ENCODE peak calls at places on chromosomes 3 and 15, in nine cellular contexts. S is HFFc6, O is epithelial cell of esophagus, A is cardiac fibroblast, I is fibroblast of pulmonary artery, U is lower lobe of right lung, C is WTC11, W is mucosa of descending colon, J is prostate gland. F is an unnamed sample.

GRCh38 chr3:195256639-195257453 is 14.1 kb downstream of the XXYLT1 start:
- DNase-seq in I (no peak), W (no peak), C (no peak), O (no peak), S (no peak), A (no peak), U (no peak), J (no peak), F (no peak)

GRCh38 chr15:72554471-72555425 is 80.6 kb downstream of the ARIH1 start:
- DNase-seq in I (peak), W (no peak), A (peak), O (peak), U (no peak), J (no peak), S (peak), C (no peak), F (no peak)

GRCh38 chr15:40906947-40907802 is 12.9 kb downstream of the VPS18 start:
- DNase-seq in J (no peak), I (no peak), O (no peak), W (peak), U (peak), A (peak), S (no peak), C (no peak), F (no peak)

GRCh38 chr3:88812576-88812975 is 294.8 kb upstream of the EPHA3 start:
- DNase-seq in S (no peak), U (no peak), C (no peak), J (no peak), O (no peak), I (no peak), W (no peak), A (no peak), F (no peak)

GRCh38 chr3:5366746-5367145 is 179.2 kb downstream of the EDEM1 start:
- DNase-seq in A (no peak), S (no peak), C (no peak), I (no peak), U (no peak), W (no peak), O (no peak), J (no peak), F (no peak)

GRCh38 chr3:172323894-172324590 is 124.2 kb downstream of the GHSR start:
- DNase-seq in O (peak), C (no peak), J (no peak), W (no peak), A (peak), S (no peak), U (no peak), I (peak), F (no peak)

GRCh38 chr3:34381243-34381642 is 582.8 kb downstream of the PDCD6IP start:
- DNase-seq in C (no peak), A (no peak), S (no peak), U (no peak), O (no peak), J (peak), I (no peak), W (no peak), F (no peak)

GRCh38 chr3:17116007-17116659 is 231.4 kb downstream of the PLCL2 start:
- DNase-seq in U (no peak), I (no peak), J (no peak), A (no peak), O (no peak), C (no peak), W (no peak), S (no peak), F (no peak)

GRCh38 chr3:194061421-194062029 is 74.4 kb upstream of the HES1 start:
- DNase-seq in J (no peak), A (no peak), C (no peak), U (no peak), O (no peak), S (no peak), W (no peak), I (no peak), F (no peak)

GRCh38 chr3:43620953-43621405 is 832 bp downstream of the ANO10 start:
- DNase-seq in I (peak), C (no peak), U (no peak), S (peak), W (no peak), J (no peak), O (peak), A (peak), F (no peak)

GRCh38 chr3:27840807-27841594 is 118.9 kb upstream of the EOMES start:
- DNase-seq in I (no peak), W (no peak), A (no peak), O (no peak), C (no peak), S (no peak), J (no peak), U (no peak), F (no peak)

GRCh38 chr3:146067048-146067447 is 93.9 kb downstream of the PLOD2 start:
- DNase-seq in U (no peak), W (no peak), I (peak), O (peak), J (no peak), S (peak), C (no peak), A (peak), F (no peak)

GRCh38 chr3:134350861-134351311 is 23.4 kb downstream of the AMOTL2 start:
- DNase-seq in S (peak), I (no peak), A (no peak), O (peak), C (no peak), W (peak), U (no peak), J (no peak), F (no peak)

GRCh38 chr3:170999737-171000242 is 26.7 kb downstream of the SLC2A2 start:
- DNase-seq in O (peak), A (peak), W (no peak), S (peak), J (no peak), U (no peak), I (peak), C (no peak), F (no peak)

GRCh38 chr15:73928971-73929627 is 2.8 kb downstream of the LOXL1 start:
- DNase-seq in I (no peak), U (peak), S (no peak), J (no peak), W (no peak), C (no peak), A (no peak), O (no peak), F (no peak)

GRCh38 chr15:82135645-82136044 is 89.8 kb upstream of the MEX3B start:
- DNase-seq in I (peak), A (peak), U (no peak), W (no peak), J (no peak), O (no peak), S (no peak), C (no peak), F (no peak)

GRCh38 chr15:100926258-100926657 is 7.1 kb downstream of the LRRK1 start:
- DNase-seq in C (peak), O (no peak), A (no peak), S (no peak), I (no peak), J (no peak), W (no peak), U (no peak), F (no peak)
- TF ChIP-seq CTCF in C (peak), O (no peak), A (peak), S (peak), I (no peak), J (no peak), W (no peak), U (no peak), F (no peak)

GRCh38 chr15:101489633-101490407 is at the start of gene PCSK6:
- DNase-seq in S (no peak), J (no peak), O (peak), W (no peak), U (no peak), I (no peak), A (peak), C (peak), F (no peak)

GRCh38 chr15:101490408-101490891 is 943 bp upstream of the PCSK6 start:
- DNase-seq in U (no peak), I (no peak), J (no peak), C (no peak), W (no peak), S (no peak), A (no peak), O (no peak), F (no peak)

GRCh38 chr15:101491739-101492640 is 2.5 kb upstream of the PCSK6 start:
- DNase-seq in W (no peak), S (no peak), J (no peak), C (no peak), U (no peak), I (no peak), O (no peak), A (no peak), F (no peak)

GRCh38 chr15:101492752-101493692 is 3.5 kb upstream of the PCSK6 start:
- DNase-seq in U (no peak), I (no peak), C (no peak), J (no peak), S (no peak), A (no peak), W (no peak), O (no peak), F (no peak)

DNA sequence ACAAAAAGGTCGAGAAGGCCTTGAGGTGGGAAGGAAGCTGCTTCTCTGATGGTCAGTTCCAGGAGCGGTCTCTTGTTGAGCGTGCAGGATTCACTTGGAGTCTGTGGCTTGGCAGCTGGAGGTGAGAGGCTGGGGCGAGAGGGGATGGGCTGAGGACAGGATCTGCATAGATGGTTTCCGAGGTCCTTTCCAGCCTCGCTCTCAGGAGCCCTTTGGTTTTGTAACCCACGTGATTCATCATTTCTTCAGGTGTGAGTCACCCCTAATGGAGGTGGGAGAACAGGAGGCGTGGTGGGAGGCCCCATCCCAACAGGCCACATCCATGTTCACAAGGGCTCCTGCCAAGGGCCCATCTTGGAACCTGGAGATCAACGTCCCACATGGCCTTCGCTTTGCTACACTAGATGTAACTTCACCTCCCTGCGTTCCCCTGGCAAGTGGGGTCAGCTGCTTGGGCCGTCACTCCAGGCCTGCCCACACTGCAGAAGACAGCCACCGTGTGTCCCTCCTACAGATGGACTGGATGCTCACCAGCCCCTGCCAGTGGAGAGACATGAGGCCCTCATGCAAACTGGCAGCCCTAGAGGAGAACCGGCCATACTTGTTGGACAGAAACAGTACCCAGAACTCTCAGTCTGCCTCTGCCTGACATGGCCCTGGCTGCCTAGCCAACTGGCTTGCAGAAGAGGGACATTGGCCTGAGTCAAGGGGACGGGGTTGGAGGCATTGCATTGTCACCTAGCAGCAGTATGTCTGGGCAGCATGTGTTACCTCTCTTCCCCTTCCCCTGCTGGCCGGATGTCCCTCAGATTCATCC is 1.6 kb upstream of the PCSK6 start:
- DNase-seq in W (no peak), A (no peak), C (no peak), I (no peak), S (no peak), O (peak), U (no peak), J (no peak), F (no peak)
- TF ChIP-seq CTCF in W (no peak), A (no peak), C (no peak), I (no peak), S (no peak), O (no peak), U (no peak), J (no peak), F (no peak)

DNA sequence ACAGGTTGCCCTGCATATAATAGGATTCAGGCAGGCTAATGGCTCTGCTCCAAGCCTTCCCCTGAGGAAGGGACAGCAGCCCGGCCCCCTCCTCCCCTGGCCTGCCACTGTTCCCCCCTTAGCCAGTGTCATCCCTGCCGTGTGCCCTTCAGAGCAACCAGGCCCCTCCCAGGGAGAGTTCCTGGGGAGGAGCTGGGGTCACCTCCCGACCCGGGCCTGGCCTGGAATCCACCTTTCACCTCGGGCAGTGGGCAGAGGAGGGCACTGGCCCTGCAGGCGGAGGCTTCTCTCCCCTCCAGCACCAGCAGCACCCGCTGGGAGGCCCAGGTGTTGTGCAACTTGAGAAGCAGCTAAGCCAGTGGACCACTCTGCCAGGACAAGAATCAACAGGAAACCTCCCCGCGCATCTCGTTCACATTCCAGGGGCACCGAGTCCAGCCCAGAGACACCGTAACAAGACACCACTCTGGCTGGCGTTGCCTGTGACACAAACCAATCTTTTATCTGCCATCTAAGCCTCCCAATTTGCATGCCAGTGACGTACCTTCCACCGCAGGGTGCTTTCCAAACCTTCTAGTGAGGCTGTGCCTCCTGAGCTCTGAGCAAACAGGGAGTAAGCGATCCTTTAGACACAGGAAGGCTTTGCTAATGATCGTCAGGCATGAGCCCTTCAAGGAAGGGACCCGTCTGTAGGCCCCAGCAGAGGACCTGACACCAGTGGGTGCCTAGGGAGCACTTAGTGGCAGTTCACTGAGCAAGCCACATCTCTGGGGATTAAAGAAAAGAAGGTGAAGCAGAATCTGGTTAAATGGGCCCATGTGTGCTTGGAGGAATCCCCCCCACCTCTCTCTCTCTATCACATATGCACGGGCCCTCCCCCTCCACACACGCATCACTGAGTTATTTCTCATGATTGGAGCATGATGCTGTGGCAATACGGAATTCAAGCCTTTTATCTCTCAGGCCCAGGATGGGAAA is 98.9 kb upstream of the TLE3 start:
- DNase-seq in A (peak), U (peak), J (peak), W (no peak), S (no peak), I (peak), O (peak), C (peak), F (no peak)
- TF ChIP-seq CTCF in A (no peak), U (no peak), J (no peak), W (no peak), S (no peak), I (no peak), O (no peak), C (no peak), F (no peak)

GRCh38 chr3:101677436-101678286 is 729 bp upstream of the ZBTB11 start:
- DNase-seq in I (no peak), O (peak), U (no peak), W (peak), C (peak), S (no peak), A (no peak), J (peak), F (no peak)
- TF ChIP-seq CTCF in I (no peak), O (no peak), U (no peak), W (no peak), C (no peak), S (peak), A (no peak), J (no peak), F (no peak)

DNA sequence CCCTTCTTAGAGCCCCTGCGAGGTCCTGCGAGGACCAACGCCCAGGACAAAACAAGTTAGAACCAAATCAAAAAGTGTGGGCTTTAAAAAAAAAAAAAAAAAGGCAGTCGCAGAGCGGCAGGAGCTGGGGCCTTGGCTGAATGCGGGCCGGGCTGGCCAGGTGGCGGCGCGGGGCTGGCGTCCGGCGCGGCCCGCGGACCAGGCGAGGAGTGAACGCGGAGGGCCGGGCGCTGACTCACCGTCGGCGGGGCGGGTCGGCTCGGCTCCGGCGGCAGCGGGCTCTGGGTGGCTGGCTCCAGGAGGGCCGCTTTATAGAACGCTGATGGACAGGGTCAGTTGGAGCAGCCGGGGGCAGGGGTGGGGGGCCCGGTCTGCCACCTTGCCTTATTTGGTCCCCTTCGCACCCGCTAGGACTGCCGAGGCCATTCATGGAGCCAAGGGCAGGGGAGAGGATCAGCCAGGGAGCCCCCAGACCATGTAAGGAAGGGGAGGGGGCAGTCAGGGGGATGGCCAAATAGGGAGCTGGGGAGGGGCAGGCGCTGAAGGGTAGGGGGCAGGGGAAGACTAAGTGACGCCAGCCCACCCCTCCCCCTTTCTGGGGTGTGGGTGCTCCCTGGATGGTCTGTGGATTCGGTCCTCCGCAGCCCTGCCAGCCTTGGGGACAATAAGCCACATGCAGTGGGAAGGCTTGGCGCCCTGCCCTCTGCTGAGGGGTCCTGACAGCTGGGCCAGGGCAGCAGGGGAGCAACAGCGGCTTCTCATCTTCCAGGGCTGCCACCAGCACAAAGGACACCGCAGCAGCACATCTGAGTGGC is at the start of gene ACTC1:
- DNase-seq in O (peak), C (peak), W (peak), A (peak), J (no peak), S (peak), U (no peak), I (peak), F (peak)
- TF ChIP-seq CTCF in O (no peak), C (no peak), W (no peak), A (no peak), J (no peak), S (peak), U (no peak), I (no peak), F (peak)

GRCh38 chr3:161508852-161509477 is 12.4 kb downstream of the OTOL1 start:
- DNase-seq in C (no peak), U (no peak), S (peak), J (no peak), W (no peak), I (peak), A (peak), O (peak), F (no peak)
- TF ChIP-seq CTCF in C (no peak), U (no peak), S (peak), J (no peak), W (no peak), I (peak), A (no peak), O (peak), F (peak)

DNA sequence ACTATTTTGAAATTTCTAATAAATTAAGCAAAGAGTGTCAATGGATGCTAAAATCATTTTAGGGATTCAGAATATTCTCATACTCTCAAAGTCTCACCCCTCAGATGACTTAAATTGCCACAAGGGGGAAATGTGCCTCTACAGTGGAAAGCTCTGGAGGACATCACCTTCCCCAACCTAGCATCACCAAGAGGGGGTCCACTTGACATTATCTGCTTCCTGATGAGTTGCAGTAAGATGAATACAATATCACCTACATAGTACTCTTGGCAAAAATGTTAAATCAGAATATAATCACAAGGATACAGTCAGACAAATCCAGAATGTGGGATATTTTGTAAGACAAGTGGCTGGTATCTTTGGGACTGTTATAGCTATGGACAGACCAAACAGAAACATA is 290.1 kb downstream of the MFSD1 start:
- DNase-seq in A (no peak), C (no peak), J (no peak), U (no peak), W (no peak), S (no peak), O (no peak), I (no peak), F (no peak)
- TF ChIP-seq CTCF in A (peak), C (no peak), J (no peak), U (no peak), W (no peak), S (no peak), O (no peak), I (no peak), F (no peak)

GRCh38 chr3:63588897-63589296 is 63.6 kb upstream of the SNTN start:
- DNase-seq in J (no peak), C (no peak), I (no peak), A (no peak), U (no peak), W (no peak), S (no peak), O (no peak), F (no peak)
- TF ChIP-seq CTCF in J (no peak), C (no peak), I (no peak), A (no peak), U (no peak), W (no peak), S (peak), O (peak), F (no peak)

F was measured in progenitor cell of endocrine pancreas.